ENCODE peak calls at places on chromosomes 5 and 9, in seven cellular contexts. F is psoas muscle, C is choroid plexus epithelial cell, L is HEK293T, Z is head of caudate nucleus, G is germinal center, J is brain microvascular endothelial cell. T is an unnamed sample.

GRCh38 chr9:16318516-16319060 is 551.9 kb downstream of the BNC2 start:
- DNase-seq in F (no peak), C (no peak), L (no peak), Z (peak), G (no peak), J (no peak), T (no peak)

GRCh38 chr9:98726735-98727134 is 18.0 kb upstream of the GABBR2 start:
- DNase-seq in F (no peak), C (peak), L (no peak), Z (peak), G (peak), J (peak), T (no peak)

GRCh38 chr9:36218411-36218901 is 27.7 kb downstream of the CLTA start:
- DNase-seq in F (no peak), C (no peak), L (no peak), Z (peak), G (no peak), J (no peak), T (no peak)

GRCh38 chr5:40681351-40682311 is 1.9 kb downstream of the PTGER4 start:
- DNase-seq in F (peak), C (no peak), L (no peak), Z (no peak), G (peak), J (peak), T (no peak)

GRCh38 chr9:128072144-128073021 is 4.4 kb downstream of the SLC25A25 start:
- DNase-seq in F (peak), C (peak), L (no peak), Z (peak), G (peak), J (peak), T (peak)

GRCh38 chr5:41068169-41068568 is 3.0 kb downstream of the MROH2B start:
- DNase-seq in F (no peak), C (peak), L (no peak), Z (no peak), G (no peak), J (no peak), T (no peak)

GRCh38 chr9:121893787-121894186 is 199.3 kb downstream of the TTLL11 start:
- DNase-seq in F (no peak), C (no peak), L (no peak), Z (no peak), G (peak), J (no peak), T (no peak)

GRCh38 chr9:71120439-71121247 is 778 bp downstream of the TRPM3 start:
- DNase-seq in F (no peak), C (no peak), L (no peak), Z (no peak), G (no peak), J (no peak), T (no peak)

GRCh38 chr5:104179057-104179456 is 616.5 kb upstream of the NUDT12 start:
- DNase-seq in F (no peak), C (peak), L (peak), Z (no peak), G (no peak), J (peak), T (no peak)

GRCh38 chr9:14326264-14326826 is 12.4 kb upstream of the NFIB start:
- DNase-seq in F (no peak), C (peak), L (no peak), Z (no peak), G (no peak), J (peak), T (no peak)